ENCODE peak calls at places on chromosomes 4 and X, in seven cellular contexts. R is body of pancreas, W is stomach, X is transverse colon, O is suprapubic skin, U is prostate gland, L is heart left ventricle. A is an unnamed sample.

GRCh38 chrX:135309430-135309923 is at the start of gene ETDC:
- DNase-seq in X (no peak), R (no peak), O (no peak), U (no peak), L (no peak), W (no peak), A (no peak)

GRCh38 chr4:77040265-77040664 is 35.5 kb downstream of the CCNI start:
- DNase-seq in L (no peak), U (no peak), R (no peak), W (no peak), O (no peak), X (no peak), A (peak)

GRCh38 chrX:84078991-84079390 is 109.0 kb downstream of the RPS6KA6 start:
- DNase-seq in U (no peak), O (no peak), X (no peak), R (no peak), W (no peak), L (no peak), A (no peak)

GRCh38 chrX:46577116-46578005 is 3.8 kb downstream of the CHST7 start:
- DNase-seq in O (no peak), W (no peak), U (no peak), R (no peak), L (no peak), X (no peak), A (no peak)

GRCh38 chrX:43595931-43596330 is 60.2 kb upstream of the MAOA start:
- DNase-seq in R (no peak), X (no peak), O (no peak), U (no peak), L (no peak), W (no peak), A (no peak)

GRCh38 chrX:74449937-74450330 is 28.6 kb downstream of the SLC16A2 start:
- DNase-seq in W (no peak), X (no peak), R (no peak), O (no peak), L (no peak), U (no peak), A (peak)

GRCh38 chrX:122625239-122625638 is 558.8 kb upstream of the GRIA3 start:
- DNase-seq in R (no peak), L (no peak), W (no peak), O (no peak), X (no peak), U (no peak), A (no peak)

GRCh38 chr4:82560853-82561744 is 689 bp downstream of the TMEM150C start:
- DNase-seq in W (no peak), O (no peak), U (no peak), R (peak), X (peak), L (peak), A (no peak)

GRCh38 chr4:121913667-121914066 is 38.2 kb downstream of the TRPC3 start:
- DNase-seq in X (no peak), U (no peak), W (no peak), O (no peak), L (no peak), R (no peak), A (no peak)

GRCh38 chr4:20760053-20760452 is 59.8 kb downstream of the PACRGL start:
- DNase-seq in W (no peak), U (no peak), L (no peak), R (no peak), O (no peak), X (no peak), A (no peak)

GRCh38 chr4:20658456-20658855 is 41.8 kb upstream of the PACRGL start:
- DNase-seq in U (no peak), R (no peak), X (no peak), L (no peak), O (no peak), W (no peak), A (no peak)

GRCh38 chrX:132270021-132270420 is 50.8 kb upstream of the RAP2C start:
- DNase-seq in O (no peak), X (no peak), L (no peak), U (no peak), W (no peak), R (no peak), A (no peak)

GRCh38 chr4:48439988-48440387 is 43.2 kb upstream of the SLC10A4 start:
- DNase-seq in U (no peak), X (no peak), O (no peak), L (no peak), W (peak), R (no peak), A (no peak)

GRCh38 chr4:108029321-108029720 is 39.6 kb downstream of the HADH start:
- DNase-seq in O (no peak), W (no peak), X (no peak), U (no peak), L (no peak), R (no peak), A (no peak)

GRCh38 chr4:189322426-189322825 is 618.2 kb upstream of the FRG1 start:
- DNase-seq in L (no peak), X (no peak), U (no peak), R (no peak), W (no peak), O (no peak), A (no peak)

GRCh38 chrX:69387559-69388487 is 116.3 kb upstream of the NALF2 start:
- DNase-seq in W (peak), R (peak), U (peak), O (no peak), X (peak), L (no peak), A (peak)

GRCh38 chr4:182085051-182085480 is 158.1 kb upstream of the TENM3 start:
- DNase-seq in L (no peak), R (no peak), X (no peak), W (no peak), U (no peak), O (no peak), A (no peak)

GRCh38 chr4:38099908-38100407 is 139.8 kb downstream of the PTTG2 start:
- DNase-seq in O (no peak), R (no peak), U (no peak), L (no peak), W (no peak), X (no peak), A (no peak)

GRCh38 chrX:1106478-1107210 is 105.8 kb downstream of the CRLF2 start:
- DNase-seq in U (no peak), X (no peak), W (no peak), L (no peak), R (no peak), O (peak), A (no peak)

GRCh38 chrX:139739138-139739537 is 31.2 kb upstream of the MCF2 start:
- DNase-seq in O (no peak), U (no peak), R (no peak), X (no peak), W (no peak), L (no peak), A (peak)

GRCh38 chrX:283115-283845 is 2.1 kb downstream of the PLCXD1 start:
- DNase-seq in W (peak), X (peak), R (peak), O (peak), U (peak), L (peak), A (peak)

GRCh38 chr4:106502106-106502699 is 133.6 kb upstream of the GIMD1 start:
- DNase-seq in L (no peak), R (peak), W (peak), U (peak), X (peak), O (no peak), A (no peak)

GRCh38 chr4:1471443-1472147 is 65.4 kb upstream of the NKX1-1 start:
- DNase-seq in R (peak), L (no peak), U (no peak), X (no peak), W (no peak), O (peak), A (no peak)

GRCh38 chr4:30413915-30414314 is 306.3 kb upstream of the PCDH7 start:
- DNase-seq in W (no peak), O (no peak), U (no peak), L (no peak), R (no peak), X (no peak), A (no peak)

GRCh38 chr4:111849726-111850284 is 295.4 kb upstream of the FAM241A start:
- DNase-seq in R (no peak), U (no peak), O (no peak), X (no peak), L (no peak), W (no peak), A (no peak)

GRCh38 chr4:110510955-110511544 is 35.1 kb downstream of the ENPEP start:
- DNase-seq in L (no peak), U (no peak), R (no peak), X (no peak), W (no peak), O (no peak), A (peak)

GRCh38 chr4:152478456-152479237 is 57.2 kb downstream of the FBXW7 start:
- DNase-seq in R (no peak), L (no peak), W (no peak), X (no peak), O (no peak), U (no peak), A (no peak)

GRCh38 chr4:48939785-48940184 is 33.2 kb upstream of the OCIAD2 start:
- DNase-seq in X (no peak), W (no peak), U (no peak), O (no peak), R (no peak), L (no peak), A (no peak)

GRCh38 chrX:72713130-72713529 is 976 bp downstream of the PHKA1 start:
- DNase-seq in W (no peak), L (no peak), U (no peak), X (no peak), O (no peak), R (no peak), A (no peak)

GRCh38 chrX:124963717-124964116 is 356.0 kb upstream of the TEX13C start:
- DNase-seq in R (no peak), O (no peak), U (no peak), W (no peak), X (no peak), L (no peak), A (no peak)

GRCh38 chrX:119488749-119489148 is 20.5 kb downstream of the SLC25A5 start:
- DNase-seq in R (peak), X (peak), O (no peak), U (peak), W (peak), L (no peak), A (no peak)

GRCh38 chrX:149962859-149963757 is 24.8 kb upstream of the EOLA2 start:
- DNase-seq in W (peak), O (no peak), L (no peak), R (peak), X (peak), U (peak), A (peak)

GRCh38 chr4:48329976-48330375 is 11.4 kb upstream of the SLAIN2 start:
- DNase-seq in O (no peak), U (no peak), R (no peak), X (no peak), L (no peak), W (no peak), A (no peak)

GRCh38 chrX:41265615-41266014 is 68.3 kb upstream of the DDX3X start:
- DNase-seq in U (no peak), X (peak), R (no peak), W (no peak), L (no peak), O (no peak), A (no peak)

GRCh38 chrX:125205084-125205917 is 114.4 kb upstream of the TEX13C start:
- DNase-seq in L (peak), R (peak), X (peak), O (peak), W (peak), U (peak), A (no peak)

GRCh38 chr4:94566420-94566819 is 114.7 kb downstream of the PDLIM5 start:
- DNase-seq in U (no peak), R (no peak), X (no peak), L (no peak), W (no peak), O (no peak), A (no peak)

GRCh38 chr4:94567811-94568210 is 116.1 kb downstream of the PDLIM5 start:
- DNase-seq in X (no peak), O (no peak), W (no peak), R (no peak), L (no peak), U (no peak), A (no peak)

GRCh38 chr4:94562285-94562684 is 110.5 kb downstream of the PDLIM5 start:
- DNase-seq in L (no peak), X (no peak), R (no peak), O (no peak), U (no peak), W (no peak), A (no peak)

GRCh38 chr4:94561249-94562024 is 109.7 kb downstream of the PDLIM5 start:
- DNase-seq in L (no peak), R (no peak), W (no peak), O (no peak), X (no peak), U (no peak), A (no peak)

DNA sequence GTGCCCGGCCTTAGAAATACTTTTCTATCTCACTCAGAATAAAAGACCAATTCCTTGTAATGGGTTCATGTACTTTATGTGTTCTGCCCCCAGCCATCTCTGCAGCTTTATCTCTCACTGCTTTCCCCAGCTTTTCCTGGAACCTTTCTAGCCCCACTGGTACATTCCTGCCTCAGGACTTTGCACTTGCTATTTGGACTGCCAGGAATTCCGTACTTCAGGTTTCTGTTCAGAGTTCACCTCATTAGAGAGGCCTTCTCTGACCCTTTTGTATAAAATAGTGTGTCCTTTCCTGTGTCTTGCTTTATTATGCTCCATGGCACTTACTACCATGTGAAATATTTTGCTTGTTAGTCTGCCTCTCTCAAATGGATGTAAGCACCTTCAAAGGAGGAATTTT is 112.5 kb downstream of the PDLIM5 start:
- DNase-seq in L (no peak), O (no peak), W (no peak), R (no peak), U (no peak), X (no peak), A (no peak)
- TF ChIP-seq POLR2A in L (no peak), O (no peak), W (no peak), R (no peak), U (no peak), X (no peak), A (no peak)

DNA sequence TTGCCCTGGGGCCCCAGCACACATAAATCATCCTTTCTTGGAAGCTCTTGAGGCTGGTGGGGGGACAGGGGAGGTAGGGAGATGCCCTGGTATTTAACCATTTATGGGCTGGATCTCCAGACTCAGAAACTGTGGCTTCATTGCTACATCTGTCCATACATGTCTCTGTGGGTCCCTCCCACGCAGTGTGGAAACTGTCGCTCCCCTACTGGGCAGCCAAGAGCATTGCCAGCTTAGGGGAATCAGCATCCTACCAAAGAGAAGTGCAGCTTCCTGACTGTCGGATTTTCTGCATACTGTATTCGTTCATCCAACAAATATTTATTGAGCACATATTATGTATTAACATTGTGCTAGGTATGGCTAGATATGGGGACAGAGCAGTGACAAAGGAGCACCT is 3.7 kb downstream of the GRIPAP1 start:
- DNase-seq in U (no peak), R (no peak), L (no peak), W (no peak), O (no peak), X (no peak), A (no peak)
- TF ChIP-seq POLR2A in U (no peak), R (no peak), L (no peak), W (no peak), O (no peak), X (no peak), A (no peak)

DNA sequence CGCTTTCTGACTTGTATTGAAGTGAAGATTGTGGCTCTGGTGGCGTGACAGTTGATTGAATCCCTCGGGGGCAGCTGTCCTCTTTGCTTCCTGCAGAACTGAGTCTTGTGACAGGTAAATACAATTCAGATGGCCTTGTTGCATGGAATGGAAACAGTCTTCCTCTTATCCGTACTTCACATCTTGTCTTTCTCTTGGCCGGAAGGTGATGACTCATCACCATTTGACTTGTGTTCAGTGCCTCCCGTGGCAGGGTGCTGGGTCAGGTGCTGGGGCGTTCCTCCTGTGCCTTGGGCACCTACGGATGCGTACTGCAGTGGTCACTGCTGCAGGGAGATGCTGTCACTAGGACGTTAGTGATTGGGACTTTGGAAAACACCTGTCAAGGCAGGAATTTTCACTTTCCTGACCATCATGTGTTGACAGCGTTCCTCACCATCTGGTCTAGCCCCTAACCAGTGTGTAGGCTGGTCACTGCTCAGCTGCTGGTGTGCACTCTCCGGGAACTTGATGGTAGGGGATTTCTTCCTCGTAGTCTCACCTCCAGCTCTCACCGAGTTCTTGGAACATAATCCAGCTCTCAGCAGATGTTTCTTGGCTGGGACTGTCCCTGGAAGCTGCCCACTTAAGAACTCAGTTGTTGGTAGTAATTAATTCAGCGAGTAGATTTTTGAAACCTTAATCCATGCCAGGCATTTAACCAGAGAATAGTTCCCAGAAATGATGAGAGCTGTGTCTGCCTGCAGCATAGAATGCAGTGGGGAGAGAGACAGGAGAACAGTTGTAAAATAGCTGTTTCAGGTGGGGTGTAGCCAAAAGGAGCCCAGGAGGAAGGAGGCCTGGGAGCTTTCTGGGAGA is 7.2 kb downstream of the TBC1D14 start:
- DNase-seq in W (peak), L (no peak), U (peak), O (no peak), R (no peak), X (peak), A (peak)
- TF ChIP-seq POLR2A in W (no peak), L (no peak), U (no peak), O (peak), R (no peak), X (peak), A (no peak)

GRCh38 chrX:13670197-13670596 is 17.3 kb downstream of the TCEANC start:
- DNase-seq in O (no peak), X (no peak), R (no peak), W (no peak), L (no peak), U (no peak), A (no peak)
- TF ChIP-seq POLR2A in O (no peak), X (no peak), R (no peak), W (no peak), L (no peak), U (no peak), A (no peak)

GRCh38 chrX:110003167-110004156 is 548 bp downstream of the TMEM164 start:
- DNase-seq in U (peak), R (peak), L (no peak), O (no peak), W (peak), X (peak), A (no peak)

GRCh38 chrX:110006161-110006560 is 3.2 kb downstream of the TMEM164 start:
- DNase-seq in R (no peak), L (no peak), O (no peak), W (no peak), X (no peak), U (no peak), A (no peak)

GRCh38 chrX:110006826-110007375 is 4.0 kb downstream of the TMEM164 start:
- DNase-seq in O (no peak), W (no peak), X (no peak), L (no peak), R (peak), U (no peak), A (no peak)

GRCh38 chrX:110004210-110004609 is 1.3 kb downstream of the TMEM164 start:
- DNase-seq in O (no peak), U (peak), R (peak), W (peak), L (no peak), X (peak), A (no peak)

GRCh38 chrX:110004970-110005369 is 2.1 kb downstream of the TMEM164 start:
- DNase-seq in U (no peak), W (no peak), L (no peak), R (no peak), X (no peak), O (no peak), A (no peak)
- TF ChIP-seq POLR2A in U (no peak), W (no peak), L (no peak), R (no peak), X (no peak), O (no peak), A (no peak)

A was measured in H54.